ENCODE peak calls at places on chromosomes 16 and 17, in six cellular contexts. W is AG09309, Y is AG04450, T is lower leg skin, S is GM20000, J is endothelial cell. F is an unnamed sample.

GRCh38 chr16:28298511-28298878 is 6.2 kb downstream of the SBK1 start:
- DNase-seq in W (no peak), Y (no peak), T (no peak), S (no peak), J (no peak), F (no peak)

GRCh38 chr17:9829343-9829742 is 3.6 kb downstream of the GLP2R start:
- DNase-seq in W (no peak), Y (no peak), T (no peak), S (no peak), J (no peak), F (no peak)

GRCh38 chr17:45927247-45927646 is 32.9 kb downstream of the MAPT start:
- DNase-seq in W (no peak), Y (no peak), T (no peak), S (no peak), J (no peak), F (no peak)

GRCh38 chr17:13931111-13931526 is 138.2 kb upstream of the COX10 start:
- DNase-seq in W (peak), Y (no peak), T (no peak), S (no peak), J (no peak), F (no peak)

GRCh38 chr17:9917131-9917530 is 12.1 kb upstream of the RCVRN start:
- DNase-seq in W (no peak), Y (no peak), T (no peak), S (no peak), J (no peak), F (no peak)

GRCh38 chr16:21608647-21609328 is 9.4 kb downstream of the METTL9 start:
- DNase-seq in W (no peak), Y (no peak), T (no peak), S (no peak), J (no peak), F (no peak)

GRCh38 chr17:16877102-16877501 is 94.8 kb downstream of the TNFRSF13B start:
- DNase-seq in W (no peak), Y (no peak), T (peak), S (no peak), J (no peak), F (no peak)

GRCh38 chr16:19130852-19131808 is 17.4 kb downstream of the ITPRIPL2 start:
- DNase-seq in W (no peak), Y (peak), T (peak), S (no peak), J (peak), F (peak)

GRCh38 chr16:30567991-30568638 is 3.4 kb downstream of the ZNF688 start:
- DNase-seq in W (peak), Y (peak), T (no peak), S (peak), J (no peak), F (peak)

GRCh38 chr16:35744716-35745115 is 2285.3 kb downstream of the TP53TG3F start:
- DNase-seq in W (no peak), Y (no peak), T (no peak), S (no peak), J (no peak), F (no peak)

GRCh38 chr16:228917-229730 is at the start of gene LUC7L:
- DNase-seq in W (peak), Y (peak), T (peak), S (peak), J (peak), F (peak)

GRCh38 chr17:81066072-81066471 is 31.1 kb downstream of the BAIAP2 start:
- DNase-seq in W (no peak), Y (no peak), T (no peak), S (no peak), J (no peak), F (no peak)

GRCh38 chr16:19308392-19308791 is 22.9 kb downstream of the CLEC19A start:
- DNase-seq in W (no peak), Y (no peak), T (no peak), S (no peak), J (no peak), F (no peak)

GRCh38 chr17:68101992-68102758 is 66.6 kb downstream of the KPNA2 start:
- DNase-seq in W (no peak), Y (no peak), T (peak), S (peak), J (peak), F (no peak)

GRCh38 chr16:84175351-84176081 is 11.3 kb downstream of the TAF1C start:
- DNase-seq in W (no peak), Y (peak), T (no peak), S (peak), J (peak), F (peak)

GRCh38 chr17:32222621-32223020 is 43.0 kb upstream of the RHBDL3 start:
- DNase-seq in W (no peak), Y (no peak), T (no peak), S (no peak), J (no peak), F (no peak)

GRCh38 chr17:43732961-43733360 is 25.6 kb downstream of the SOST start:
- DNase-seq in W (peak), Y (peak), T (no peak), S (no peak), J (no peak), F (no peak)

GRCh38 chr16:79707867-79708266 is 107.3 kb upstream of the MAF start:
- DNase-seq in W (no peak), Y (no peak), T (peak), S (no peak), J (no peak), F (no peak)

GRCh38 chr16:68146583-68146982 is 61.4 kb downstream of the NFATC3 start:
- DNase-seq in W (no peak), Y (peak), T (no peak), S (no peak), J (no peak), F (no peak)

GRCh38 chr16:1534021-1535020 is 855 bp downstream of the TMEM204 start:
- DNase-seq in W (no peak), Y (no peak), T (no peak), S (peak), J (no peak), F (no peak)

GRCh38 chr16:3431779-3432219 is 11.5 kb downstream of the ZNF597 start:
- DNase-seq in W (no peak), Y (no peak), T (peak), S (peak), J (no peak), F (peak)

GRCh38 chr16:68091604-68092261 is 6.6 kb downstream of the NFATC3 start:
- DNase-seq in W (no peak), Y (no peak), T (no peak), S (no peak), J (no peak), F (no peak)

GRCh38 chr16:54648575-54648974 is 282.1 kb upstream of the IRX5 start:
- DNase-seq in W (no peak), Y (no peak), T (no peak), S (no peak), J (no peak), F (no peak)

GRCh38 chr16:28543072-28543471 is 4.3 kb upstream of the NUPR1 start:
- DNase-seq in W (no peak), Y (no peak), T (no peak), S (no peak), J (no peak), F (no peak)

GRCh38 chr17:58514795-58515157 is 338 bp upstream of the MTMR4 start:
- DNase-seq in W (no peak), Y (no peak), T (no peak), S (no peak), J (no peak), F (no peak)

GRCh38 chr16:85350973-85351372 is 238.7 kb upstream of the CIBAR2 start:
- DNase-seq in W (peak), Y (peak), T (peak), S (no peak), J (no peak), F (no peak)

GRCh38 chr17:31457391-31458234 is 66.1 kb downstream of the RAB11FIP4 start:
- DNase-seq in W (no peak), Y (no peak), T (no peak), S (no peak), J (no peak), F (no peak)

GRCh38 chr17:36657763-36658490 is 56.5 kb downstream of the MRM1 start:
- DNase-seq in W (no peak), Y (no peak), T (no peak), S (peak), J (peak), F (no peak)

GRCh38 chr16:50525716-50526115 is 22.5 kb upstream of the NKD1 start:
- DNase-seq in W (no peak), Y (no peak), T (peak), S (no peak), J (no peak), F (no peak)

GRCh38 chr16:47574091-47575054 is 113.2 kb downstream of the PHKB start:
- DNase-seq in W (no peak), Y (no peak), T (no peak), S (no peak), J (no peak), F (no peak)

GRCh38 chr17:42531455-42532354 is 4.3 kb upstream of the NAGLU start:
- DNase-seq in W (no peak), Y (no peak), T (no peak), S (peak), J (peak), F (peak)

GRCh38 chr17:57629470-57629869 is 115.6 kb downstream of the CCDC182 start:
- DNase-seq in W (no peak), Y (no peak), T (no peak), S (peak), J (no peak), F (peak)

GRCh38 chr16:5862103-5863003 is 764.8 kb upstream of the EEF2KMT start:
- DNase-seq in W (no peak), Y (no peak), T (no peak), S (no peak), J (no peak), F (no peak)

GRCh38 chr17:946510-947236 is 32.9 kb downstream of the NXN start:
- DNase-seq in W (no peak), Y (no peak), T (no peak), S (no peak), J (no peak), F (no peak)

GRCh38 chr17:951388-952132 is 28.0 kb downstream of the NXN start:
- DNase-seq in W (no peak), Y (peak), T (no peak), S (no peak), J (peak), F (no peak)

GRCh38 chr17:953767-954166 is 25.8 kb downstream of the NXN start:
- DNase-seq in W (no peak), Y (no peak), T (no peak), S (no peak), J (no peak), F (no peak)

GRCh38 chr17:948284-948852 is 31.2 kb downstream of the NXN start:
- DNase-seq in W (no peak), Y (no peak), T (no peak), S (no peak), J (no peak), F (no peak)

GRCh38 chr17:949623-950338 is 29.8 kb downstream of the NXN start:
- DNase-seq in W (no peak), Y (no peak), T (no peak), S (no peak), J (no peak), F (no peak)
- TF ChIP-seq CTCF in W (no peak), Y (no peak), T (no peak), S (no peak), J (no peak), F (no peak)

DNA sequence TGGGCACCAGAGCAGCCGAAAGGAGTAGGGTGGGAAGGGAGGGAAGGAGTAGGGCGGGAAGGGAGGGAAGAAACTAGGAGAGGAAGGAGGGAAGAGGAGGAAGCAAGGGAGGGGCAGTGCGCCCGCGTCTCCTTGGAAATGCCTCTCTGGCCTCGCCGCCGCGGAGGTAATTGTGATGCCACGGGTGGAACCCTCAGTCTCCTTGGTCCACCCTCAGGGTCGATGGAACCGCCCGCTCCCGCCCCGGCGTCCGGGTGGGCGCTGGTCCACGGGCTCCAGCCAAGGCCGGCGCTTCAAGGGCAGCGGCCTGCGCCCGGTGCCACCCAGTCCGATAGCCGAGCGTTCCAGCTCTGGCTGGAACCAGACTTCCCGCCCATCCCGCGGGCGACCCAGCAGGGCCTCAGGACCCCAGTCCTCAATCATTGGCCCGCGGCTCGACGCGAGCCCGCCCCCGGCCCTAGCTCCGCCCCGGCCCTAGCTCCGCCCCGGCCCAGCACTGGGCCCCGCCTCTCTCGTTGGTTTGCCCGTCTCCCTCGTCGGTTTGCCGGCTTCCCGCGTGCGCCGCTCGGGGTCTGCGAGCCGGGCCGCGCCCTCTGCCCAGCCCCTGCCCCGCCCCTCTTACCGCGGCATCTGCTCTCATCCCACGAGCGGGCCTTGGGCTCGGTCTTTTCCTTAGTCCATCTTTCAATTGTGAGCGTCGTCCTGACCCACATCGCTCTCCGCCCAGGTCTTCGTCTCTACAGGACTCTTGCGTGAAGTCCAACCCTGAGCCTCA is 553 bp downstream of the PROCA1 start:
- DNase-seq in W (peak), Y (peak), T (peak), S (peak), J (peak), F (peak)
- TF ChIP-seq CTCF in W (no peak), Y (no peak), T (no peak), S (no peak), J (no peak), F (no peak)

GRCh38 chr16:57627184-57627871 is 1.1 kb upstream of the ADGRG1 start:
- DNase-seq in W (peak), Y (no peak), T (no peak), S (no peak), J (peak), F (no peak)
- TF ChIP-seq CTCF in W (peak), Y (peak), T (no peak), S (no peak), J (no peak), F (no peak)

GRCh38 chr17:48347203-48347602 is 82.8 kb downstream of the SKAP1 start:
- DNase-seq in W (no peak), Y (no peak), T (no peak), S (no peak), J (no peak), F (no peak)
- TF ChIP-seq CTCF in W (no peak), Y (no peak), T (no peak), S (no peak), J (no peak), F (no peak)

GRCh38 chr16:58629681-58630640 is at the start of gene CNOT1:
- DNase-seq in W (peak), Y (peak), T (peak), S (peak), J (peak), F (peak)
- TF ChIP-seq CTCF in W (no peak), Y (no peak), T (no peak), S (no peak), J (no peak), F (no peak)

GRCh38 chr17:74008196-74008595 is 195.3 kb upstream of the RPL38 start:
- DNase-seq in W (no peak), Y (no peak), T (no peak), S (peak), J (peak), F (no peak)
- TF ChIP-seq CTCF in W (no peak), Y (no peak), T (no peak), S (peak), J (peak), F (peak)

GRCh38 chr16:87653234-87653633 is 50.9 kb downstream of the JPH3 start:
- DNase-seq in W (no peak), Y (no peak), T (no peak), S (no peak), J (no peak), F (no peak)
- TF ChIP-seq CTCF in W (peak), Y (peak), T (no peak), S (no peak), J (peak), F (peak)

F was measured in GM13977.